ENCODE peak calls at places on chromosomes 13 and 19, in five cellular contexts. F, I, X, O and P are unnamed samples.

GRCh38 chr13:22403144-22403543 is 732.3 kb downstream of the FGF9 start:
- DNase-seq in F (no peak), I (no peak), X (no peak), O (no peak), P (peak; percentile 0)

GRCh38 chr19:55069137-55069858 is 6.3 kb upstream of the RDH13 start:
- DNase-seq in O (no peak), F (no peak), I (peak; percentile 79), X (no peak), P (peak; percentile 65)

GRCh38 chr13:36764957-36765356 is 54.1 kb upstream of the RFXAP start:
- DNase-seq in F (no peak), I (no peak), O (no peak), X (peak; percentile 22), P (no peak)

GRCh38 chr19:35723671-35724070 is 5.9 kb downstream of the KMT2B start:
- DNase-seq in I (no peak), X (no peak), O (no peak), F (no peak), P (no peak)

GRCh38 chr13:101018720-101019119 is 344.1 kb upstream of the TMTC4 start:
- DNase-seq in O (no peak), F (peak; percentile 80), X (no peak), I (no peak), P (peak; percentile 85)

GRCh38 chr19:55674841-55675660 is at the start of gene EPN1:
- DNase-seq in O (peak; percentile 97), I (peak; percentile 98), F (peak; percentile 91), X (peak; percentile 78), P (peak; percentile 99)

GRCh38 chr19:41228486-41228885 is 9.5 kb downstream of the AXL start:
- DNase-seq in I (no peak), X (no peak), F (no peak), O (no peak), P (no peak)

GRCh38 chr19:32233091-32233490 is 112.3 kb upstream of the ZNF507 start:
- DNase-seq in O (no peak), I (no peak), F (no peak), X (no peak), P (no peak)

GRCh38 chr19:1219786-1220451 is 14.3 kb downstream of the STK11 start:
- DNase-seq in I (no peak), X (no peak), F (no peak), O (no peak), P (no peak)

GRCh38 chr13:29483211-29483610 is 112.3 kb downstream of the SLC7A1 start:
- DNase-seq in X (no peak), O (no peak), I (no peak), F (no peak), P (no peak)

GRCh38 chr13:49645451-49645850 is 17.1 kb downstream of the ARL11 start:
- DNase-seq in F (no peak), O (no peak), X (no peak), I (no peak), P (no peak)

GRCh38 chr13:30410705-30411125 is 11.6 kb upstream of the UBE2L5 start:
- DNase-seq in I (no peak), X (no peak), O (no peak), F (peak; percentile 27), P (peak; percentile 52)

GRCh38 chr19:38769635-38770211 is 3.6 kb downstream of the LGALS7 start:
- DNase-seq in X (peak; percentile 37), O (peak; percentile 91), I (peak; percentile 95), F (peak; percentile 19), P (peak; percentile 90)

GRCh38 chr13:37158481-37158880 is 53.0 kb upstream of the CSNK1A1L start:
- DNase-seq in O (no peak), I (no peak), X (no peak), F (no peak), P (no peak)

GRCh38 chr19:51460164-51460992 is 2.1 kb upstream of the SIGLEC8 start:
- DNase-seq in X (peak; percentile 33), F (no peak), O (no peak), I (no peak), P (peak; percentile 29)

GRCh38 chr13:60453490-60453889 is 56.5 kb downstream of the TDRD3 start:
- DNase-seq in O (no peak), I (no peak), F (peak; percentile 29), X (no peak), P (peak; percentile 57)

GRCh38 chr19:19554074-19555023 is 16.3 kb downstream of the CILP2 start:
- DNase-seq in I (peak; percentile 74), O (peak; percentile 57), X (no peak), F (peak; percentile 23), P (peak; percentile 71)

GRCh38 chr13:20828540-20829364 is 55.0 kb upstream of the EEF1AKMT1 start:
- DNase-seq in X (peak; percentile 16), I (no peak), O (no peak), F (no peak), P (peak; percentile 81)

GRCh38 chr13:59425211-59425721 is 738.5 kb downstream of the DIAPH3 start:
- DNase-seq in F (peak; percentile 75), O (no peak), X (no peak), I (no peak), P (peak; percentile 43)

GRCh38 chr13:30872685-30873443 is 33.2 kb upstream of the MEDAG start:
- DNase-seq in X (no peak), O (peak; percentile 75), I (no peak), F (peak; percentile 93), P (peak; percentile 95)

GRCh38 chr19:28632357-28633076 is 580.4 kb downstream of the UQCRFS1 start:
- DNase-seq in I (no peak), X (no peak), F (no peak), O (no peak), P (no peak)

GRCh38 chr19:2290441-2291184 is 8.6 kb upstream of the PEAK3 start:
- DNase-seq in F (no peak), I (no peak), X (no peak), O (no peak), P (peak; percentile 25)

GRCh38 chr13:98173431-98173921 is 3.6 kb downstream of the RNF113B start:
- DNase-seq in I (no peak), X (no peak), O (peak; percentile 19), F (peak; percentile 100), P (peak; percentile 93)

GRCh38 chr19:18469245-18470107 is 31.5 kb upstream of the ISYNA1 start:
- DNase-seq in X (peak; percentile 63), I (peak; percentile 77), F (no peak), O (peak; percentile 80), P (peak; percentile 76)

GRCh38 chr13:112606125-112607001 is 18.4 kb upstream of the TUBGCP3 start:
- DNase-seq in O (peak; percentile 95), F (peak; percentile 60), I (peak; percentile 96), X (peak; percentile 54), P (peak; percentile 95)

GRCh38 chr13:20019033-20019432 is 60.5 kb downstream of the ZMYM2 start:
- DNase-seq in O (no peak), I (no peak), X (no peak), F (no peak), P (no peak)

GRCh38 chr13:60584976-60585375 is 188.0 kb downstream of the TDRD3 start:
- DNase-seq in O (no peak), X (no peak), F (peak; percentile 35), I (no peak), P (peak; percentile 41)

GRCh38 chr19:35254341-35255297 is 5.8 kb downstream of the LSR start:
- DNase-seq in O (no peak), F (no peak), I (no peak), X (no peak), P (no peak)

GRCh38 chr13:92694047-92694446 is 532.6 kb upstream of the GPC6 start:
- DNase-seq in F (no peak), O (no peak), I (no peak), X (no peak), P (no peak)

GRCh38 chr19:51798958-51799310 is 4.0 kb downstream of the FPR3 start:
- DNase-seq in I (peak; percentile 70), X (no peak), F (no peak), O (peak; percentile 45), P (no peak)

GRCh38 chr19:51986309-51987291 is at the start of gene ZNF350:
- DNase-seq in O (peak; percentile 90), I (peak; percentile 94), X (peak; percentile 77), F (peak; percentile 97), P (peak; percentile 98)

GRCh38 chr13:23673354-23673753 is 103.1 kb downstream of the TNFRSF19 start:
- DNase-seq in X (no peak), I (no peak), O (no peak), F (peak; percentile 99), P (peak; percentile 96)

GRCh38 chr19:30375651-30376050 is 3.5 kb downstream of the ZNF536 start:
- DNase-seq in I (no peak), O (no peak), X (no peak), F (no peak), P (no peak)
- H3K4me3 ChIP-seq in I (no peak overlapping the region), O (no peak overlapping the region), X (peak overlapping the region; percentile 46), F (no peak overlapping the region), P (no peak overlapping the region)

GRCh38 chr19:4815426-4816387 is 15.8 kb downstream of the TICAM1 start:
- DNase-seq in X (peak; percentile 94), F (peak; percentile 86), O (peak; percentile 87), I (peak; percentile 89), P (peak; percentile 96)
- H3K4me3 ChIP-seq in X (no peak overlapping the region), F (no peak overlapping the region), O (peak overlapping the region; percentile 45), I (peak overlapping the region; percentile 41), P (no peak overlapping the region)

GRCh38 chr19:48623556-48624066 is 4.3 kb downstream of the SPHK2 start:
- DNase-seq in I (no peak), X (no peak), O (no peak), F (no peak), P (no peak)

GRCh38 chr19:48627211-48627864 is 8.0 kb downstream of the SPHK2 start:
- DNase-seq in F (no peak), O (no peak), I (no peak), X (no peak), P (no peak)

GRCh38 chr19:48625891-48626327 is 6.6 kb downstream of the SPHK2 start:
- DNase-seq in X (no peak), O (no peak), I (peak; percentile 49), F (no peak), P (no peak)

GRCh38 chr19:48624067-48624594 is 4.8 kb downstream of the SPHK2 start:
- DNase-seq in O (peak; percentile 99), I (peak; percentile 99), X (peak; percentile 98), F (peak; percentile 92), P (peak; percentile 100)

DNA sequence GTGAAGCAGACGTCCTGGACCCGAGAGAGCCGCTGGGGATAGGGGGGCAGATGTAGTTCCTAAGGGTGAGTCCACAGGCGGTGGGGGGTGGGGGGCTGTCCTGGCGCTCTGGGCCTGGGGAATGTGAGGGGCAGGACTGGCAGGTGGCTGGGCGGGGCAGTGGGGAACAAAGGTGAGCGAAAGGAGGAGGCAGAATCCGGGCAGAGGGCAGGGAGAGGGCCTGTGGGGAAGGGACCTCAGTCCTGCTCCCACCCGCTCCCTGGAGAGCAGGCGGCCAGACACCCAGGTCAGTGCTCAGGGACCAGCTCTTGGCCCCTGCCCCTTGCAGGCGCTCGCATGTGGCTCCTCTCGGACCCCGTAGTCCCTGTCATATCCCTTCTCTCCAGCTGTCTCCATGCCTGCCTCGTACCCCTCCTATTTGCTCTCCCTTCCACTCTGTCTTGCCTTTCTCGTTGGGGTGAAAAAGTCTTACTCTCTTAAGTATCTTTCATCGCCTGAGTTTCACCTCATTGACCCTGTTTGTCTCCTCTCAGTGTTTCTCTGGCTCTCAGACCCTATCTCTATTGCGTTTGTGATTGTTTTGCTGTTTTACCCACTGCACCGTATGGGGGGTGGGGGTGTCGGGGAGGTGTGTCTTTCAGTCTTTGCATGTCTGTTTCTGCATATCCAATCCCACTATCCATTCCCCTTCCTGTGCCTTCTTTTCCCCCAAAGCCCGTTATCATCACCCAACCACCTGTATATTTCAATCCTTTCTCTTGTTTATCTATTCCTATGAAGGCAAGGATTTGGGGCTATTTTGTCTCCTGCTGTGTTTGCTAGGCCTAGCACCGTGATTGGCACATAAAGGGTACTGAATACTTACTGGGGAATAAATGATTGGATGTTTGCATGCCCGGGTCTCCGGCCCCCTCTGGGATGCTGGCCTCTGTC is 5.8 kb downstream of the SPHK2 start:
- DNase-seq in F (no peak), X (no peak), O (no peak), I (peak; percentile 49), P (no peak)
- H3K4me3 ChIP-seq in F (peak overlapping the region; percentile 61), X (peak overlapping the region; percentile 80), O (peak overlapping the region; percentile 75), I (peak overlapping the region; percentile 56), P (peak overlapping the region; percentile 63)

GRCh38 chr19:31139871-31140505 is 209.2 kb downstream of the TSHZ3 start:
- DNase-seq in X (no peak), F (peak; percentile 93), I (no peak), O (no peak), P (peak; percentile 92)
- H3K4me3 ChIP-seq in X (no peak overlapping the region), F (no peak overlapping the region), I (no peak overlapping the region), O (no peak overlapping the region), P (peak overlapping the region; percentile 4)